ENCODE peak calls at places on chromosomes 6 and 20, in nine cellular contexts. G, Q, A, Y, E, C, H, L and T are unnamed samples.

GRCh38 chr6:33927551-33927950 is 123.7 kb upstream of the MLN start:
- DNase-seq in G (no peak), Q (no peak), A (no peak), Y (peak), E (no peak), C (peak), H (no peak), L (no peak), T (peak)

GRCh38 chr6:130152908-130153510 is 69.7 kb downstream of the SAMD3 start:
- DNase-seq in G (no peak), Q (no peak), A (no peak), Y (no peak), E (no peak), C (no peak), H (no peak), L (no peak), T (no peak)

GRCh38 chr6:35382015-35382414 is 39.7 kb downstream of the PPARD start:
- DNase-seq in G (no peak), Q (no peak), A (no peak), Y (no peak), E (no peak), C (no peak), H (no peak), L (no peak), T (no peak)

GRCh38 chr6:170420791-170421776 is 114.5 kb downstream of the FAM120B start:
- DNase-seq in G (no peak), Q (no peak), A (no peak), Y (no peak), E (no peak), C (no peak), H (no peak), L (peak), T (no peak)

GRCh38 chr6:33620158-33620583 is 951 bp upstream of the ITPR3 start:
- DNase-seq in G (no peak), Q (peak), A (no peak), Y (no peak), E (peak), C (no peak), H (peak), L (no peak), T (no peak)

GRCh38 chr20:43389839-43390626 is 67.7 kb upstream of the SRSF6 start:
- DNase-seq in G (no peak), Q (no peak), A (no peak), Y (no peak), E (no peak), C (no peak), H (no peak), L (peak), T (no peak)

GRCh38 chr6:43687437-43688347 is at the start of gene MRPS18A:
- DNase-seq in G (peak), Q (peak), A (no peak), Y (peak), E (peak), C (peak), H (peak), L (peak), T (peak)

GRCh38 chr6:12528581-12529363 is 187.8 kb upstream of the PHACTR1 start:
- DNase-seq in G (no peak), Q (no peak), A (no peak), Y (no peak), E (no peak), C (no peak), H (no peak), L (no peak), T (no peak)

GRCh38 chr6:125002090-125002741 is 40.0 kb downstream of the RNF217 start:
- DNase-seq in G (no peak), Q (no peak), A (no peak), Y (no peak), E (no peak), C (no peak), H (no peak), L (no peak), T (no peak)

GRCh38 chr6:62391358-62391757 is 105.3 kb upstream of the KHDRBS2 start:
- DNase-seq in G (no peak), Q (peak), A (no peak), Y (no peak), E (no peak), C (no peak), H (no peak), L (no peak), T (no peak)

GRCh38 chr6:7914991-7915789 is 4.6 kb upstream of the TXNDC5 start:
- DNase-seq in G (no peak), Q (peak), A (no peak), Y (no peak), E (no peak), C (peak), H (peak), L (no peak), T (no peak)

GRCh38 chr6:139109558-139109957 is 25.3 kb upstream of the HECA start:
- DNase-seq in G (no peak), Q (peak), A (no peak), Y (no peak), E (no peak), C (no peak), H (peak), L (no peak), T (no peak)

GRCh38 chr6:167968091-167968490 is 29.4 kb upstream of the KIF25 start:
- DNase-seq in G (no peak), Q (peak), A (no peak), Y (no peak), E (no peak), C (no peak), H (no peak), L (no peak), T (no peak)

GRCh38 chr20:17542993-17543412 is 11.8 kb upstream of the BFSP1 start:
- DNase-seq in G (no peak), Q (no peak), A (no peak), Y (no peak), E (no peak), C (no peak), H (no peak), L (no peak), T (no peak)

GRCh38 chr6:107179004-107179403 is 63.7 kb upstream of the BEND3 start:
- DNase-seq in G (no peak), Q (peak), A (no peak), Y (no peak), E (no peak), C (no peak), H (no peak), L (no peak), T (no peak)

GRCh38 chr6:133067960-133068359 is 173.2 kb upstream of the EYA4 start:
- DNase-seq in G (no peak), Q (no peak), A (no peak), Y (no peak), E (no peak), C (no peak), H (no peak), L (no peak), T (no peak)

GRCh38 chr6:133062702-133063319 is 178.3 kb upstream of the EYA4 start:
- DNase-seq in G (no peak), Q (no peak), A (no peak), Y (no peak), E (no peak), C (no peak), H (no peak), L (no peak), T (no peak)

GRCh38 chr6:133057352-133057751 is 183.8 kb upstream of the EYA4 start:
- DNase-seq in G (no peak), Q (no peak), A (no peak), Y (no peak), E (no peak), C (no peak), H (no peak), L (no peak), T (no peak)

DNA sequence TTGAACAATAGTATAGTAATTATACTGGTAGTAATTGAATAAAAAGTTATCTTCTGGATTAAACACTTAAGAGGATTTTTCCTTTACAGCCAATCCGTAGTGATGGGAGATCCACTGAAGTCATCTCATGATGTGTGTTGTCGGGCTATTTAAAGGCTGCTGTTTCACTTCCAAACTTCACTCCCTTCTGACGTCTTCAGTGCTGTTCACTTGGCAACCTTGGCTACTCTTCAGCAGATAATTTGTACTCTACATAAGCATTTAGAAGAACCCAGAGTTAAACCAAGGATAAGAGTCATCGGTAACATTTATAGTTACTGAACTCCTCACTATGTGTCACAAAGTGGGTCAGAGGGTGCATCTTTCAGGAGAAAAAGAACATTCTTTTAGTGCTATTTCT is 179.1 kb upstream of the EYA4 start:
- DNase-seq in G (no peak), Q (no peak), A (peak), Y (no peak), E (no peak), C (no peak), H (peak), L (no peak), T (no peak)
- H3K27ac ChIP-seq in G (no peak), Q (no peak), A (no peak), Y (no peak), E (no peak), C (no peak), H (peak), L (peak), T (no peak)

DNA sequence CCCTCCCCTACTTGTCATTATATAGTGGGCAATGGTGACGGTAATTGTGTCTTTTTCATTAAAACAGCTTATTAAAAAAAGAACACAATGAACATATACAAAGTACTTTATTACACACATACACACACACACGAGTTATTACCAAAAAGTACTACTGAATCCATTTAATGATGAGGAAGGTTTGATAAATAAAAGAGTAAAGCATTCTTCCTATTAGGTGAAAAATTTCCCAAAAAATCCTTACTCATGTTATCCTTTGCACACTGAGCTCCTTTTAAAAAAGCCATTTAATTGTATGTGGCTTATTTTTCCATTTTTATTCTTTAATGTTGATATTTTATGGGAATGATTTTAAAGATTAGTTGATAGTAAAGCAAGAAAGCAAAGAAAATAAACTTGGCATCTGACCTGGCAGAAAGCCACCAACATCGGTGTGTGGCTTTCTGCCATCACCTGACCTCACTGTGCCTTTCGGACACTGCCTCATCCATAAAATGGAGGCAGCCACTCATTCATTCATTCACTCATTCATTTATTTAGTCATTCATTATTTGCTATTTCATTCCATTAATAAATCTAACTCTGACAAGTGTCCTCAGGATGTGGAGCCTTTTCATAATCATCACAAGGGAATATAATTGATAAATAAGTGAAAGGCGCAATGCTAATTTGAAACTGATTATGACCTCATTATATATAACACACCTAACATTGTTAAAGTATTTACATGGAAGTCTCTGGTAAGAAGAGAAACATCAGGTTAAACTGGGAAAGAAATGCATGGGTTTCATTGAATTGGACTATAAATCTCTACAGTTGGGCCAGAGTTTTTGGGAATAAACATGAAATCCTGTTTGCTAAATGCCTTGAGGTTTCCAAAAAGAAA is 727 bp upstream of the SGK1 start:
- DNase-seq in G (no peak), Q (no peak), A (no peak), Y (no peak), E (no peak), C (no peak), H (no peak), L (no peak), T (no peak)
- TF ChIP-seq CTCF in G (no peak), Q (no peak), A (no peak), Y (no peak), E (no peak), C (no peak), H (no peak), L (no peak), T (no peak)

GRCh38 chr6:85015396-85015990 is 251.1 kb upstream of the TBX18 start:
- DNase-seq in G (no peak), Q (no peak), A (peak), Y (no peak), E (peak), C (peak), H (peak), L (no peak), T (peak)
- H3K27ac ChIP-seq in G (no peak), Q (no peak), A (no peak), Y (no peak), E (no peak), C (no peak), H (no peak), L (no peak), T (no peak)

GRCh38 chr20:48025061-48025515 is 239.8 kb upstream of the SULF2 start:
- DNase-seq in G (peak), Q (peak), A (no peak), Y (no peak), E (peak), C (peak), H (peak), L (no peak), T (peak)
- TF ChIP-seq CTCF in G (no peak), Q (no peak), A (no peak), Y (no peak), E (no peak), C (no peak), H (no peak), L (no peak), T (no peak)

GRCh38 chr6:2099870-2100269 is 145.5 kb downstream of the GMDS start:
- DNase-seq in G (no peak), Q (no peak), A (no peak), Y (no peak), E (no peak), C (no peak), H (no peak), L (no peak), T (no peak)
- H3K27ac ChIP-seq in G (no peak), Q (no peak), A (no peak), Y (no peak), E (no peak), C (no peak), H (no peak), L (no peak), T (no peak)

GRCh38 chr6:156068870-156069269 is 613.2 kb upstream of the NOX3 start:
- DNase-seq in G (no peak), Q (peak), A (no peak), Y (no peak), E (no peak), C (no peak), H (no peak), L (no peak), T (no peak)
- TF ChIP-seq CTCF in G (no peak), Q (peak), A (no peak), Y (no peak), E (no peak), C (no peak), H (peak), L (no peak), T (no peak)

GRCh38 chr6:161135695-161136591 is 137.9 kb downstream of the AGPAT4 start:
- DNase-seq in G (no peak), Q (peak), A (no peak), Y (no peak), E (no peak), C (no peak), H (no peak), L (peak), T (no peak)

GRCh38 chr6:161137839-161138544 is 135.9 kb downstream of the AGPAT4 start:
- DNase-seq in G (no peak), Q (no peak), A (no peak), Y (peak), E (no peak), C (no peak), H (no peak), L (peak), T (peak)

GRCh38 chr6:161136655-161137054 is 137.2 kb downstream of the AGPAT4 start:
- DNase-seq in G (no peak), Q (no peak), A (no peak), Y (no peak), E (no peak), C (no peak), H (no peak), L (no peak), T (no peak)

GRCh38 chr6:161138545-161139303 is 135.1 kb downstream of the AGPAT4 start:
- DNase-seq in G (peak), Q (no peak), A (no peak), Y (no peak), E (no peak), C (no peak), H (no peak), L (peak), T (no peak)

DNA sequence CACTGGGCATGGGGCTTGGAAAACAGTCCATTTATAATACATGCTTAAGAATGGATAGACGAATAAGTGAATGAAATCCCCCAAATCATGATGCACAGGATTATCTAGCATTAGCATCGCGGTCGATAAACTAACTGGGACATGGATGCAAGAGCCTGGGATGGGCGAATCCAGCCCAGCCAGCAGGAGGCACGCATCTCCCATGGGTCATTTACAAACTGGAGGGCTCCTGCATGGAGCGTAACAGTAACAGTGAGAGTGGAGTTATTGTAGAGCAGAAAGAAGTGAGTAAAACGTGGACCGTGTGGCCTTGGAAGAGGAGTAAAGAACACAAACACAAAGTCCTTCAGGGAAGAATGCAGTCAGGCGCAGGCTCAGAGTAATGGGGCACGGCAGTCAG is 136.5 kb downstream of the AGPAT4 start:
- DNase-seq in G (no peak), Q (no peak), A (no peak), Y (no peak), E (no peak), C (no peak), H (no peak), L (peak), T (no peak)
- H3K27ac ChIP-seq in G (no peak), Q (no peak), A (no peak), Y (no peak), E (no peak), C (no peak), H (no peak), L (no peak), T (no peak)